ENCODE peak calls at places on chromosomes 13 and 19, in four cellular contexts. One of them, this sample, is unnamed.

GRCh38 chr13:85853161-85853894 is 54.1 kb upstream of the SLITRK6 start:
- DNase-seq in fibroblast of villous mesenchyme: no peak
- DNase-seq in adipocyte: no peak
- DNase-seq in activated effector memory CD4-positive, alpha-beta T cell treated with Interleukin-2 at 50 U/mL for 16 hours: no peak
- DNase-seq in this sample: no peak

GRCh38 chr19:41541990-41542584 is 33.9 kb upstream of the CEACAM21 start:
- DNase-seq in fibroblast of villous mesenchyme: peak; percentile 30
- DNase-seq in adipocyte: peak; percentile 19
- DNase-seq in activated effector memory CD4-positive, alpha-beta T cell treated with Interleukin-2 at 50 U/mL for 16 hours: peak; percentile 69
- DNase-seq in this sample: no peak

GRCh38 chr19:9793051-9793591 is 24.6 kb upstream of the ZNF846 start:
- DNase-seq in fibroblast of villous mesenchyme: peak; percentile 32
- DNase-seq in adipocyte: peak; percentile 69
- DNase-seq in activated effector memory CD4-positive, alpha-beta T cell treated with Interleukin-2 at 50 U/mL for 16 hours: peak; percentile 56
- DNase-seq in this sample: peak; percentile 38

GRCh38 chr19:53771133-53771532 is 53.0 kb downstream of the NLRP12 start:
- DNase-seq in fibroblast of villous mesenchyme: no peak
- DNase-seq in adipocyte: no peak
- DNase-seq in activated effector memory CD4-positive, alpha-beta T cell treated with Interleukin-2 at 50 U/mL for 16 hours: no peak
- DNase-seq in this sample: no peak

GRCh38 chr13:45833663-45834062 is 17.9 kb downstream of the SIAH3 start:
- DNase-seq in fibroblast of villous mesenchyme: peak; percentile 9
- DNase-seq in adipocyte: peak; percentile 51
- DNase-seq in activated effector memory CD4-positive, alpha-beta T cell treated with Interleukin-2 at 50 U/mL for 16 hours: no peak
- DNase-seq in this sample: peak; percentile 43

GRCh38 chr19:11242864-11243797 is 3.7 kb downstream of the ANGPTL8 start:
- DNase-seq in fibroblast of villous mesenchyme: peak; percentile 71
- DNase-seq in adipocyte: peak; percentile 75
- DNase-seq in activated effector memory CD4-positive, alpha-beta T cell treated with Interleukin-2 at 50 U/mL for 16 hours: peak; percentile 65
- DNase-seq in this sample: peak; percentile 80

GRCh38 chr19:29636553-29637325 is 28.5 kb upstream of the PLEKHF1 start:
- DNase-seq in fibroblast of villous mesenchyme: peak; percentile 40
- DNase-seq in adipocyte: no peak
- DNase-seq in activated effector memory CD4-positive, alpha-beta T cell treated with Interleukin-2 at 50 U/mL for 16 hours: no peak
- DNase-seq in this sample: no peak

GRCh38 chr13:43879323-43880181 is at the start of the genes CCDC122 and LACC1:
- DNase-seq in fibroblast of villous mesenchyme: peak; percentile 82
- DNase-seq in adipocyte: peak; percentile 91
- DNase-seq in activated effector memory CD4-positive, alpha-beta T cell treated with Interleukin-2 at 50 U/mL for 16 hours: peak; percentile 54
- DNase-seq in this sample: peak; percentile 82

GRCh38 chr19:13172335-13173128 is 22.3 kb downstream of the IER2 start:
- DNase-seq in fibroblast of villous mesenchyme: peak; percentile 89
- DNase-seq in adipocyte: peak; percentile 89
- DNase-seq in activated effector memory CD4-positive, alpha-beta T cell treated with Interleukin-2 at 50 U/mL for 16 hours: peak; percentile 79
- DNase-seq in this sample: peak; percentile 72

GRCh38 chr19:54029930-54030490 is 33.7 kb downstream of the VSTM1 start:
- DNase-seq in fibroblast of villous mesenchyme: peak; percentile 78
- DNase-seq in adipocyte: peak; percentile 85
- DNase-seq in activated effector memory CD4-positive, alpha-beta T cell treated with Interleukin-2 at 50 U/mL for 16 hours: peak; percentile 10
- DNase-seq in this sample: peak; percentile 41

GRCh38 chr19:40601061-40601973 is at the start of gene LTBP4:
- DNase-seq in fibroblast of villous mesenchyme: peak; percentile 31
- DNase-seq in adipocyte: peak; percentile 64
- DNase-seq in activated effector memory CD4-positive, alpha-beta T cell treated with Interleukin-2 at 50 U/mL for 16 hours: no peak
- DNase-seq in this sample: no peak

GRCh38 chr19:49324801-49325491 is at the start of gene SLC6A16:
- DNase-seq in fibroblast of villous mesenchyme: no peak
- DNase-seq in adipocyte: no peak
- DNase-seq in activated effector memory CD4-positive, alpha-beta T cell treated with Interleukin-2 at 50 U/mL for 16 hours: no peak
- DNase-seq in this sample: no peak

GRCh38 chr19:11355160-11356073 is at the start of gene PLPPR2:
- DNase-seq in fibroblast of villous mesenchyme: peak; percentile 87
- DNase-seq in adipocyte: peak; percentile 98
- DNase-seq in activated effector memory CD4-positive, alpha-beta T cell treated with Interleukin-2 at 50 U/mL for 16 hours: peak; percentile 67
- DNase-seq in this sample: peak; percentile 82

GRCh38 chr13:29707876-29708543 is 112.5 kb upstream of the SLC7A1 start:
- DNase-seq in fibroblast of villous mesenchyme: peak; percentile 66
- DNase-seq in adipocyte: peak; percentile 58
- DNase-seq in activated effector memory CD4-positive, alpha-beta T cell treated with Interleukin-2 at 50 U/mL for 16 hours: peak; percentile 31
- DNase-seq in this sample: peak; percentile 31